ENCODE peak calls at places on chromosomes 5 and 9, in four cellular contexts. J is cardiac fibroblast, Y is ovary, W is A549. X is an unnamed sample.

GRCh38 chr5:16590685-16591084 is 26.1 kb downstream of the RETREG1 start:
- DNase-seq in Y (no peak), W (no peak), J (no peak), X (no peak)

GRCh38 chr5:172451771-172452197 is 2.5 kb downstream of the SH3PXD2B start:
- DNase-seq in W (peak), Y (no peak), J (peak), X (peak)

GRCh38 chr9:100375677-100376076 is 22.9 kb upstream of the TEX10 start:
- DNase-seq in Y (no peak), J (no peak), W (no peak), X (no peak)

GRCh38 chr5:95446009-95446408 is 54.8 kb downstream of the FAM81B start:
- DNase-seq in Y (no peak), W (no peak), J (peak), X (peak)

GRCh38 chr9:38066907-38067610 is 2.0 kb downstream of the SHB start:
- DNase-seq in Y (peak), W (no peak), J (peak), X (peak)

GRCh38 chr5:374631-375335 is 53.3 kb downstream of the AHRR start:
- DNase-seq in W (no peak), Y (no peak), J (no peak), X (no peak)

GRCh38 chr5:157026789-157027424 is 32.0 kb downstream of the HAVCR1 start:
- DNase-seq in Y (no peak), W (peak), J (no peak), X (no peak)

GRCh38 chr9:114452219-114453169 is 52.8 kb downstream of the WHRN start:
- DNase-seq in Y (no peak), W (no peak), J (peak), X (no peak)

GRCh38 chr9:130220351-130220750 is 45.2 kb upstream of the HMCN2 start:
- DNase-seq in W (no peak), J (peak), Y (peak), X (peak)

GRCh38 chr9:107190031-107190935 is 92.8 kb upstream of the RAD23B start:
- DNase-seq in Y (no peak), W (no peak), J (no peak), X (peak)

GRCh38 chr9:136564379-136564988 is 18.6 kb upstream of the NOTCH1 start:
- DNase-seq in W (no peak), Y (no peak), J (peak), X (peak)

GRCh38 chr5:318341-318897 is 3.1 kb upstream of the AHRR start:
- DNase-seq in J (peak), W (peak), Y (no peak), X (peak)

GRCh38 chr9:131886839-131887238 is 147.0 kb upstream of the RAPGEF1 start:
- DNase-seq in J (peak), W (no peak), Y (no peak), X (peak)

GRCh38 chr5:97670447-97670846 is 487.4 kb upstream of the RIOK2 start:
- DNase-seq in Y (no peak), J (no peak), W (no peak), X (no peak)

GRCh38 chr9:21965401-21965951 is 28.7 kb downstream of the CDKN2A start:
- DNase-seq in Y (no peak), W (no peak), J (peak), X (peak)

DNA sequence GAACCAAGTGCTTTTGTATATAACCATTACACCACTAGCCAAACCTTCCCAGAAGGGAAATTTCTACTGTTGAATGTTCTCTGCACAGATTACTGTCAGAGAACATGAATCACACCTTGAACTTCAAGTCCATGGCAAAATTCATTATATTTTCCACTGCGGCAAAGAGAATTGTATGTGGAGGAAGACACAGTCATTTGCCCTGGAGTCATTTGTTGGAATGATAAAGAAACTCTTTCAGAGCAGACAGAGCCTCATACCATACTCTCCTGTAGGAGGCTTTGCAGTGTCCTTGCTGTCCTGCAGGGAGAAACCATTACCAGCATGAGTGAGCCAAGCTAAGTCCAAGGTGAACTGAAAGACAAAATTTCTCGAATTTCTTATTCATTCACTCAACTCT is 369.0 kb downstream of the ARHGEF28 start:
- DNase-seq in J (no peak), W (no peak), Y (no peak), X (peak)
- TF ChIP-seq CTCF in J (no peak), W (no peak), Y (no peak), X (peak)

GRCh38 chr5:74631088-74631960 is 9.2 kb downstream of the ENC1 start:
- DNase-seq in W (peak), Y (no peak), J (peak), X (peak)
- H3K4me3 ChIP-seq in W (peak), Y (no peak), J (no peak), X (peak)

GRCh38 chr5:137831526-137831925 is 36.1 kb upstream of the MYOT start:
- DNase-seq in J (peak), W (no peak), Y (no peak), X (peak)
- TF ChIP-seq CTCF in J (peak), W (no peak), Y (no peak), X (no peak)

DNA sequence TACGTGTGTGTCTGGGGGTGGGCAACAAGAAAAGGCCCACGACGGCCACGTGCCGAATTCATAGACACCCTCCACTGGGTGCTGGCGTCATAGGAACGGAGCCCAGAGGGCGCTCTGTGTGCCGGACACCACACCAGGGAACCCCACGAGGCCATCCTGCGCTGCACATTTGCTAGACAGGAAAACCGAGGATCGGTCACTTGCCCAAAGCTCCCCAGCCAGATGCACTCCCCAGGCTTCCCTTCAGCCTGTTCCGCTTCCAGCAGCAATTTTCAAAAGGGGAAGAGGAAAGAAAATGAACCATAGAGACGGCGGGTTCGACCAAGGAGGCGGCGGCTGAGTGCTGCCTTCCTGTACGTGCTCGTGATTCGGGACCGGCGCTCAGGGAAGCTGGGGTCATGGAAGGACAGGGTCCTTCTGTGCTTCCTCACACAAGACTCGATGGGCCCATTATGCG is 124.5 kb upstream of the SARDH start:
- DNase-seq in W (no peak), Y (no peak), J (no peak), X (no peak)
- H3K4me3 ChIP-seq in W (no peak), Y (no peak), J (no peak), X (no peak)

GRCh38 chr9:94985649-94986048 is 259.1 kb downstream of the AOPEP start:
- DNase-seq in J (no peak), W (no peak), Y (no peak), X (no peak)
- TF ChIP-seq CTCF in J (no peak), W (no peak), Y (no peak), X (no peak)

GRCh38 chr9:109499061-109499630 is 1.0 kb upstream of the PTPN3 start:
- DNase-seq in W (no peak), J (no peak), Y (no peak), X (no peak)
- H3K4me3 ChIP-seq in W (peak), J (peak), Y (peak), X (peak)

GRCh38 chr5:134787692-134788091 is 29.1 kb downstream of the DDX46 start:
- DNase-seq in Y (no peak), W (no peak), J (no peak), X (no peak)

GRCh38 chr5:134784946-134785620 is 26.5 kb downstream of the DDX46 start:
- DNase-seq in Y (no peak), W (no peak), J (peak), X (peak)

GRCh38 chr5:134784241-134784920 is 25.8 kb downstream of the DDX46 start:
- DNase-seq in W (peak), Y (no peak), J (no peak), X (peak)
- TF ChIP-seq CTCF in W (peak), Y (no peak), J (peak), X (peak)

GRCh38 chr5:35926389-35927051 is 11.9 kb downstream of the CAPSL start:
- DNase-seq in W (peak), Y (peak), J (peak), X (peak)
- H3K4me3 ChIP-seq in W (no peak), Y (no peak), J (no peak), X (no peak)

DNA sequence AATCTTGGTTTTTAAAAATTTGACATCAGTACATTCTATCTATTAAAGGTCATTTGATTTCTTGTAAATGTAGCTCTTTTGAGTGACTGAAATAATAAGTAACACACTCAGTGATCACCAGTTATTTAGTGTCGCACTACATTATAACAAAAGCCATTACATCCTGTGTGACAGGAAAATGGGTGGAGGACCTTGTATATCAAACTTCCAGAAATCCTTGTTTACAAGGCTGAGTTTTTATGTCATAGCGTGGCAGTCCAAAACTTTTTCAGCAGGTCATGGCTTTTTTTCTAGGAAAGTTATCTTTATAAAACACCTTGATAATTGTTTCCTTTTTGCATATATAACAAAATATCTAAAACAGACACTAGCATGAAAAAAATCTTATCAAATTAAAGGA is 14.4 kb upstream of the ITGA1 start:
- DNase-seq in W (no peak), Y (no peak), J (no peak), X (no peak)
- TF ChIP-seq CTCF in W (no peak), Y (no peak), J (no peak), X (no peak)

DNA sequence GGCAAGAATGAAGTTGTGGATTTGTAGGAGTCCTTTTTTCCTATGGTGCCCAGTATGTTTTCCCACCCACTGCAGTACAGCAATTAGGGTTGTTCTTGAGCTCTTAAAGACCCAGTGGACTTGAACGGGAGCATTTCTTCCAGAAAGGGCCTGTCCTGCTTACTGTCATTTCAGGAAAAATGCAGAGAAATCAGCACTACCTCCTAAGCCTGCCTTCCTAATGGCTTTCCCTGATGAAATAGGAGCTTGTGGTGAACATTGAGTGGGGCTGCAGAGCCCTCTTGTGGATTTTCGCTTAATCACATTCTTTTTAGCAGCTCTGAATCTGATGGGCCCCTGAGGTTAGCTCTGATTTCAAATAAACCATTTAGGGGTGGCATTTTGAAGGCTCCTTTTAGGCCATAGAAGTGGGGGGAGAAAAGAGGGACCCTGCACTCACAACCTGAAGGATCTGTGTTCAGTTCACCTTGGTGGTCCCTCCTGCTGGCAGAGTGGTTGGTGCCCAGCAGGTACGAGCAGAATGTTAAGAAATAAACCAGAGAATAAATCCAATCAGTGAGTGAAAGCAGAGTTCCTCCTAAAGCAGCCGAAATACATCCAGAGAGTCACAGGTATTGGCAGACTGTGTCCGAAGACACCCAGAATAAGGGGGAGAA is 188.0 kb upstream of the KLF9 start:
- DNase-seq in Y (peak), J (peak), W (peak), X (peak)
- H3K4me3 ChIP-seq in Y (no peak), J (peak), W (no peak), X (no peak)

X was measured in choroid plexus epithelial cell.